ENCODE peak calls at places on chromosomes 2 and 18, in six cellular contexts. One of them, this sample, is unnamed.

GRCh38 chr2:166057363-166058169 is 70.3 kb downstream of the SCN1A start:
- DNase-seq in cardiac muscle cell: peak; percentile 64
- DNase-seq in pancreas: no peak
- DNase-seq in HFF-Myc: peak; percentile 2
- DNase-seq in epithelial cell of esophagus: peak; percentile 59
- DNase-seq in breast epithelium: no peak
- DNase-seq in this sample: no peak

GRCh38 chr18:13390196-13390595 is 171.6 kb downstream of the LDLRAD4 start:
- DNase-seq in pancreas: no peak
- DNase-seq in epithelial cell of esophagus: no peak
- DNase-seq in HFF-Myc: no peak
- DNase-seq in cardiac muscle cell: no peak
- DNase-seq in breast epithelium: no peak
- DNase-seq in this sample: no peak

GRCh38 chr18:21513292-21513691 is 87.2 kb downstream of the ESCO1 start:
- DNase-seq in breast epithelium: no peak
- DNase-seq in cardiac muscle cell: peak; percentile 5
- DNase-seq in HFF-Myc: no peak
- DNase-seq in epithelial cell of esophagus: no peak
- DNase-seq in pancreas: no peak
- DNase-seq in this sample: no peak

GRCh38 chr2:207772844-207773205 is 3.1 kb upstream of the FZD5 start:
- DNase-seq in pancreas: no peak
- DNase-seq in HFF-Myc: no peak
- DNase-seq in cardiac muscle cell: no peak
- DNase-seq in epithelial cell of esophagus: no peak
- DNase-seq in breast epithelium: no peak
- DNase-seq in this sample: no peak

GRCh38 chr2:144358979-144359541 is 160.9 kb downstream of the ZEB2 start:
- DNase-seq in pancreas: no peak
- DNase-seq in epithelial cell of esophagus: peak; percentile 61
- DNase-seq in breast epithelium: no peak
- DNase-seq in cardiac muscle cell: peak; percentile 39
- DNase-seq in HFF-Myc: no peak
- DNase-seq in this sample: no peak

GRCh38 chr2:19035238-19035637 is 323.2 kb downstream of the OSR1 start:
- DNase-seq in breast epithelium: no peak
- DNase-seq in epithelial cell of esophagus: no peak
- DNase-seq in pancreas: no peak
- DNase-seq in HFF-Myc: peak; percentile 45
- DNase-seq in cardiac muscle cell: peak; percentile 52
- DNase-seq in this sample: no peak

GRCh38 chr2:100269889-100270288 is 52.4 kb downstream of the LONRF2 start:
- DNase-seq in HFF-Myc: no peak
- DNase-seq in pancreas: no peak
- DNase-seq in cardiac muscle cell: no peak
- DNase-seq in epithelial cell of esophagus: no peak
- DNase-seq in breast epithelium: no peak
- DNase-seq in this sample: no peak

GRCh38 chr2:241014224-241014623 is 15.8 kb downstream of the SNED1 start:
- DNase-seq in epithelial cell of esophagus: no peak
- DNase-seq in cardiac muscle cell: no peak
- DNase-seq in HFF-Myc: no peak
- DNase-seq in pancreas: no peak
- DNase-seq in breast epithelium: no peak
- DNase-seq in this sample: no peak

GRCh38 chr2:30217644-30218361 is 13.5 kb upstream of the LBH start:
- DNase-seq in pancreas: peak; percentile 78
- DNase-seq in epithelial cell of esophagus: peak; percentile 88
- DNase-seq in breast epithelium: peak; percentile 72
- DNase-seq in cardiac muscle cell: no peak
- DNase-seq in HFF-Myc: no peak
- DNase-seq in this sample: no peak

DNA sequence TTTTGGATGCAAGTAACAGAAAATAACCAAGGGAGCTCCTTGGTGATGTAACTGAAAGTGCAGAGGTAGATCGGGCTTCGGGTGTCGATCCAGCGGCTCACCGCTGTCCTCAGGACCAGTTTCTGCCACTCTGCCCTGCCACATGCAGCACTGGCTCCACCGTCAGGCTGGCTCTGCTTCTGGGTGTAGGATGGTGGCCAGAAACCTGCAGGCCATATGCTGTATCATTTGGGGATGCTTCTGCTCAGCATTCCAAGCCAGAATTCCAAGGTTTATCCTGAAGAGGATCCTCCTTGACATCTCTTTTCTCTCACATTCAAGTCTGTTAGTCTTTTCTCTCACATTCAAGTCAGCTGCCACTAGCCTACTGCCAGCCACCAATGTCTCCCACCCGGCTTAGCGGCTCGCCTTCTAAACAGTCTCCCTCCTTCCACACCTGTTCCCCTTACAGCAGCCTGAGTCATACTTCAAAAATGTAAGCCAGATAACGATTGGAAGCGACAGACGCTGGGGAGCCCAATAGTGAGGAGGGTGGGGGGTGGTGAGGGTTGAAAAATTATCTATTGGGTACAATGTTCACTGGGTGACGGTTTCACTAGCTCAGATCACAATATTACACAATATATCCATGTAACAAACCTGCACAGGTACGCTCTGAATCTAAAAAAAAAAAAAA is 38.6 kb upstream of the SP3 start:
- DNase-seq in cardiac muscle cell: no peak
- DNase-seq in HFF-Myc: no peak
- DNase-seq in breast epithelium: no peak
- DNase-seq in pancreas: peak; percentile 73
- DNase-seq in epithelial cell of esophagus: no peak
- DNase-seq in this sample: no peak
- TF ChIP-seq CTCF in cardiac muscle cell: no peak
- TF ChIP-seq CTCF in HFF-Myc: peak; percentile 29
- TF ChIP-seq CTCF in breast epithelium: no peak
- TF ChIP-seq CTCF in pancreas: peak; percentile 16
- TF ChIP-seq CTCF in epithelial cell of esophagus: no peak
- TF ChIP-seq CTCF in this sample: no peak

GRCh38 chr2:59182249-59182648 is 941.1 kb upstream of the FANCL start:
- DNase-seq in pancreas: no peak
- DNase-seq in HFF-Myc: peak; percentile 48
- DNase-seq in epithelial cell of esophagus: no peak
- DNase-seq in breast epithelium: no peak
- DNase-seq in cardiac muscle cell: no peak
- DNase-seq in this sample: no peak
- TF ChIP-seq CTCF in pancreas: no peak
- TF ChIP-seq CTCF in HFF-Myc: peak; percentile 76
- TF ChIP-seq CTCF in epithelial cell of esophagus: peak; percentile 11
- TF ChIP-seq CTCF in breast epithelium: no peak
- TF ChIP-seq CTCF in cardiac muscle cell: peak; percentile 25
- TF ChIP-seq CTCF in this sample: no peak

DNA sequence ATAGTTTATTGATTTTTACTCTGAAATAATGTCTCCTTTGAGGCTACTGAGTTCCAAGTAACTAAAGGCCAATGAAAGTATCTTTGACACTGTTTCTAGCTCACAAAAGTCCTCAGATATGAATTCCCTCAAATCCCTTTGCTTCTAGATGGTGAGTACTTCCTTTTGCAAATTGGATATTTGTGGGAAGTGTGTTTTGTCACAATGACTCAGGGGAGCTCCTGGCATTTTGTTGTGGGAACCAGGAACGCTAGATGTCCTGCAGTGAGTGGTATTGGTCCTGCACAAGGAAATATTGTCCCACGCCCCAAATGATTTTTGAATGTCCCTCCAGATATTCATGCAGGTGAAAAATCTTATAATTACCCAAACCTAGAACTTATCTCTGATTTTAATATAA is 24.3 kb downstream of the TACR1 start:
- DNase-seq in epithelial cell of esophagus: no peak
- DNase-seq in pancreas: no peak
- DNase-seq in HFF-Myc: no peak
- DNase-seq in cardiac muscle cell: no peak
- DNase-seq in breast epithelium: no peak
- DNase-seq in this sample: no peak
- TF ChIP-seq CTCF in epithelial cell of esophagus: no peak
- TF ChIP-seq CTCF in pancreas: no peak
- TF ChIP-seq CTCF in HFF-Myc: no peak
- TF ChIP-seq CTCF in cardiac muscle cell: no peak
- TF ChIP-seq CTCF in breast epithelium: no peak
- TF ChIP-seq CTCF in this sample: no peak

DNA sequence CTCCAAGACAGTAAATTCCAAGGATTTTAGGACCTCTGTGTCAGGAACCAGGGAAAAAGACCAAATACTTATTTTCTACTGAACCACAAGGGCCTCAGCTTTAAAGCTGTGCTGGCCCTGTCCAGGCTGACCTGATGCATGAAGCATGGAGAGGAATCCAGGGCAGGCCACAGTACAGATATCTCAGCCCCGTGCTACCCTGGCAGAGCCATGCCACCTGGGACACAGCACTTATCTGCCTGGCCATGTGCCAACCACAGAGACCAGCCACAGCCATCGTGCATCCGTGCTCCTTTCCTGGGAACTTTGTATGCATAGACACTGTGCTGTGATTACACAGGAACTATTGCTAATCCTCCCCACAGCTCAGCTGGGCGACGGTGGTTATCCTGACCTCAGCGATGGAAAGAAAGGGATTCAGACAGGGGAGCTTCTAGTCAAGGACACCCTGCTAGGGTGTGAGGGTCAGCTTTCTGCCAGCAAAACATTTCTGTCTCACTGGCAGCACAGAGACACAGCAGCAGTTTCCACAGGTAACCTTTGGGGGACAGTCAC is 687.4 kb upstream of the ID2 start:
- DNase-seq in breast epithelium: no peak
- DNase-seq in epithelial cell of esophagus: no peak
- DNase-seq in pancreas: peak; percentile 63
- DNase-seq in HFF-Myc: no peak
- DNase-seq in cardiac muscle cell: no peak
- DNase-seq in this sample: no peak
- TF ChIP-seq CTCF in breast epithelium: no peak
- TF ChIP-seq CTCF in epithelial cell of esophagus: no peak
- TF ChIP-seq CTCF in pancreas: no peak
- TF ChIP-seq CTCF in HFF-Myc: no peak
- TF ChIP-seq CTCF in cardiac muscle cell: no peak
- TF ChIP-seq CTCF in this sample: no peak

GRCh38 chr2:215772003-215772402 is 241.3 kb downstream of the MREG start:
- DNase-seq in HFF-Myc: no peak
- DNase-seq in pancreas: no peak
- DNase-seq in epithelial cell of esophagus: no peak
- DNase-seq in cardiac muscle cell: peak; percentile 96
- DNase-seq in breast epithelium: no peak
- DNase-seq in this sample: no peak

GRCh38 chr2:215771241-215771640 is 242.1 kb downstream of the MREG start:
- DNase-seq in HFF-Myc: no peak
- DNase-seq in breast epithelium: no peak
- DNase-seq in epithelial cell of esophagus: no peak
- DNase-seq in pancreas: no peak
- DNase-seq in cardiac muscle cell: no peak
- DNase-seq in this sample: no peak

GRCh38 chr2:215773728-215774127 is 239.6 kb downstream of the MREG start:
- DNase-seq in pancreas: no peak
- DNase-seq in breast epithelium: no peak
- DNase-seq in HFF-Myc: no peak
- DNase-seq in epithelial cell of esophagus: peak; percentile 68
- DNase-seq in cardiac muscle cell: peak; percentile 95
- DNase-seq in this sample: no peak

GRCh38 chr2:215775106-215775505 is 238.2 kb downstream of the MREG start:
- DNase-seq in epithelial cell of esophagus: peak; percentile 26
- DNase-seq in breast epithelium: no peak
- DNase-seq in HFF-Myc: no peak
- DNase-seq in pancreas: no peak
- DNase-seq in cardiac muscle cell: peak; percentile 32
- DNase-seq in this sample: no peak

DNA sequence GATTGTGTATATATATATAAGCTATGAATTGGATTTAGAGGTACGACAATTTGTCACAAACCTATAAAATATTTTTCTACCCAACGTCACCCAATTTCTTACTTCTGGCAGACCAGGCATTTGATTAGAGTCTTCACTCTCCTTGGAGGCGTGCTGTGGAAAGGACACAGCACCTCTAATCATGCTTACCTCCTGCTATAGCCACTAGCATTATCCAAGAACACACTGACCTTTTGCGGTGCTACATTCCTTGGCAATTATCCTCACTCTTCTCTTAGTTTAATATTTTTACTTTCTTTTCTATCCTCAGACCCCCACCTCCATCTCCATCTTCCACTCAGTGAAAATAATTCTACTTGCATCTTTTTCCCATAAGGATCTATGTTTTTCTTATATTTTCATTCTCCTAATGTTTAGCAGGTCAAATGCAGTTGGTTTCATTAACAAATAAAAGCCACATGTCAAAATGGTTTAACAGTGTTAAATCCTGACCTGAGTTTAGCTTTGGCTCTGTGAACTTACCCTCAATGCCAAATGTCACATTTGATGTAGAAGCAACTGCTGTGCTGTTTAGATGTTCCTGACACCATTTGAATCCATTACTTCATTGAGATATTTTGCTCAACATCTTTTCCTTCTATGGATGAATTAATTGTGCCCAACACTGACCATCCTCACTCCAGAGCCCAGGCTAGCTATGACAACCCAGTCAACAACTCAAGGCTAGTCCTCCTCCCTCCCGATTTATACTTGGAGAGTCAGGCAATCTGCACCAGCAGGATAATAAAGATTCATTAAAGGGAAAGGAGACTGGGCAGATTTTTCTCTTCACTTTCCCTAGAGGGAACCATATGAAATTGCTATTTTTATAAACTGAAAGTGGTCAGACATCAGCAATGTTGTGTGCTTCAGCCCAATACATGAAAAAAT is 240.5 kb downstream of the MREG start:
- DNase-seq in pancreas: no peak
- DNase-seq in epithelial cell of esophagus: no peak
- DNase-seq in cardiac muscle cell: peak; percentile 61
- DNase-seq in HFF-Myc: no peak
- DNase-seq in breast epithelium: no peak
- DNase-seq in this sample: no peak
- TF ChIP-seq CTCF in pancreas: no peak
- TF ChIP-seq CTCF in epithelial cell of esophagus: no peak
- TF ChIP-seq CTCF in cardiac muscle cell: no peak
- TF ChIP-seq CTCF in HFF-Myc: no peak
- TF ChIP-seq CTCF in breast epithelium: no peak
- TF ChIP-seq CTCF in this sample: no peak

DNA sequence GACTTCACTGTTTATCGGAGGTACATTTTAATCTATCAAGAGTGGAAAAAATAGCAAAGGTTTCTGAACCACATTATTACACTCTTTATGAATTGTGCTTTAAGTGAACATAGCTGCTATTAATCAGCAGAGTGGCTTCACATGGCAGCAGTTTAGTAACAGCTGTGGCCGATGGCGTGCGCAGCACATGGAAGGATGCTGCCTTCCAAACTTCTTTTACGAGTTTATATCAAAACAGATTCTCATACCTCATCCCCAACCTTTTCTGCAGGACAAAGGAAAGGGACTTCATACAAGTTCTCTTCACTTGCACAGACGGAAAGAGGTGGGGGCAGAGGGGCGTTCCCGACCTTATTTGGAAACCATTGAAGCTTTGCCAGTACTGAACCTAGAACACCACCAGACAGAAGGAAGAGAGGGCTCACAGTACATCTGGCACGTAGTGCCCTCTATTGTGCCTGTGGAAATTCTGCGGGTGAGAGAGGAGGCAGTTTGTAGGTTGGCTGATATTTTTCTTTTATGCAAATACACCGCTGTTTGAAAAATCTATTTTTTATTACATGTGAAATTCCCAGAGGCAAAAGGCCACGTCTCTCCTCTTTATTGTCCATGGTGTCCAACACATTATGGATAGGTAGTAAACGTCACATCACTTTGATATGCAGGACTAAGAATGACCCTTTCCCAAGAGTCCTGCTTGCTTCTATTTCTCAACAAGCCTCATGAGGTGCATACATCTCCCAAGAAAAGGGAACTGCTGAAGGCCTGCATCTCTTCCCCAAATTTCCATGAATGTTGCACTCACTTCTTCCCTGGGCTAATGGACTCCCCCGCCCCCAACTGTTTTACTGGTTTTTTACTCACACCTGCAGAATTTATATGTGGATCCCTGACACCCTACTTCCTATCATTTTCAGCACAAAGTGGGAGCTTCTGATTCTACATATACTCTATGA is 31.4 kb downstream of the COLEC12 start:
- DNase-seq in breast epithelium: no peak
- DNase-seq in cardiac muscle cell: no peak
- DNase-seq in HFF-Myc: peak; percentile 74
- DNase-seq in pancreas: no peak
- DNase-seq in epithelial cell of esophagus: no peak
- DNase-seq in this sample: no peak
- TF ChIP-seq CTCF in breast epithelium: no peak
- TF ChIP-seq CTCF in cardiac muscle cell: no peak
- TF ChIP-seq CTCF in HFF-Myc: peak; percentile 9
- TF ChIP-seq CTCF in pancreas: no peak
- TF ChIP-seq CTCF in epithelial cell of esophagus: no peak
- TF ChIP-seq CTCF in this sample: no peak